ENCODE peak calls at places on chromosomes 2 and 18, in four cellular contexts. One of them, this sample, is unnamed.

GRCh38 chr2:38176619-38177021 is 100.7 kb upstream of the CYP1B1 start:
- DNase-seq in IMR-90: peak; percentile 96
- DNase-seq in Caco-2: no peak
- DNase-seq in tibial nerve: peak; percentile 62
- DNase-seq in this sample: no peak

GRCh38 chr2:17644997-17645715 is 104.7 kb downstream of the VSNL1 start:
- DNase-seq in IMR-90: peak; percentile 41
- DNase-seq in Caco-2: no peak
- DNase-seq in tibial nerve: no peak
- DNase-seq in this sample: no peak

GRCh38 chr2:145595296-145595695 is 1075.4 kb upstream of the ZEB2 start:
- DNase-seq in IMR-90: no peak
- DNase-seq in Caco-2: no peak
- DNase-seq in tibial nerve: no peak
- DNase-seq in this sample: no peak

GRCh38 chr2:171319164-171319810 is 114.5 kb downstream of the METTL8 start:
- DNase-seq in IMR-90: peak; percentile 68
- DNase-seq in Caco-2: no peak
- DNase-seq in tibial nerve: no peak
- DNase-seq in this sample: no peak

GRCh38 chr2:128589681-128590080 is 271.0 kb upstream of the HS6ST1 start:
- DNase-seq in IMR-90: no peak
- DNase-seq in Caco-2: no peak
- DNase-seq in tibial nerve: no peak
- DNase-seq in this sample: peak; percentile 49

GRCh38 chr2:15569658-15570615 is 8.8 kb upstream of the NBAS start:
- DNase-seq in IMR-90: no peak
- DNase-seq in Caco-2: no peak
- DNase-seq in tibial nerve: no peak
- DNase-seq in this sample: no peak

GRCh38 chr2:81658227-81658626 is 1353.7 kb upstream of the LRRTM1 start:
- DNase-seq in IMR-90: peak; percentile 15
- DNase-seq in Caco-2: no peak
- DNase-seq in tibial nerve: no peak
- DNase-seq in this sample: no peak

GRCh38 chr2:77999376-77999775 is 477.2 kb upstream of the LRRTM4 start:
- DNase-seq in IMR-90: no peak
- DNase-seq in Caco-2: no peak
- DNase-seq in tibial nerve: no peak
- DNase-seq in this sample: no peak

GRCh38 chr2:108348816-108349570 is 28.8 kb upstream of the SULT1C4 start:
- DNase-seq in IMR-90: no peak
- DNase-seq in Caco-2: no peak
- DNase-seq in tibial nerve: no peak
- DNase-seq in this sample: no peak

GRCh38 chr18:76524900-76525698 is 30.1 kb upstream of the ZNF516 start:
- DNase-seq in IMR-90: peak; percentile 68
- DNase-seq in Caco-2: no peak
- DNase-seq in tibial nerve: peak; percentile 42
- DNase-seq in this sample: no peak

GRCh38 chr2:135258193-135258592 is 206.1 kb downstream of the RAB3GAP1 start:
- DNase-seq in IMR-90: no peak
- DNase-seq in Caco-2: no peak
- DNase-seq in tibial nerve: no peak
- DNase-seq in this sample: no peak

GRCh38 chr2:98895901-98896300 is 40.1 kb downstream of the CRACDL start:
- DNase-seq in IMR-90: no peak
- DNase-seq in Caco-2: no peak
- DNase-seq in tibial nerve: no peak
- DNase-seq in this sample: peak; percentile 48

GRCh38 chr2:54898451-54899226 is 151.6 kb downstream of the RTN4 start:
- DNase-seq in IMR-90: no peak
- DNase-seq in Caco-2: no peak
- DNase-seq in tibial nerve: no peak
- DNase-seq in this sample: no peak

GRCh38 chr18:74255022-74255658 is 36.6 kb downstream of the CYB5A start:
- DNase-seq in IMR-90: peak; percentile 12
- DNase-seq in Caco-2: no peak
- DNase-seq in tibial nerve: no peak
- DNase-seq in this sample: no peak

GRCh38 chr2:45982096-45982495 is 315.1 kb upstream of the EPAS1 start:
- DNase-seq in IMR-90: no peak
- DNase-seq in Caco-2: no peak
- DNase-seq in tibial nerve: no peak
- DNase-seq in this sample: peak; percentile 13

GRCh38 chr2:110991951-110992350 is 128.8 kb upstream of the BCL2L11 start:
- DNase-seq in IMR-90: no peak
- DNase-seq in Caco-2: no peak
- DNase-seq in tibial nerve: no peak
- DNase-seq in this sample: no peak

GRCh38 chr2:19982268-19982667 is 7.6 kb downstream of the WDR35 start:
- DNase-seq in IMR-90: peak; percentile 30
- DNase-seq in Caco-2: no peak
- DNase-seq in tibial nerve: no peak
- DNase-seq in this sample: no peak

GRCh38 chr2:40497251-40497859 is 45.5 kb upstream of the SLC8A1 start:
- DNase-seq in IMR-90: peak; percentile 25
- DNase-seq in Caco-2: no peak
- DNase-seq in tibial nerve: no peak
- DNase-seq in this sample: no peak

GRCh38 chr18:46324087-46324486 is 219.9 kb downstream of the HAUS1 start:
- DNase-seq in IMR-90: no peak
- DNase-seq in Caco-2: no peak
- DNase-seq in tibial nerve: no peak
- DNase-seq in this sample: no peak

GRCh38 chr2:168160897-168161296 is 86.5 kb downstream of the STK39 start:
- DNase-seq in IMR-90: no peak
- DNase-seq in Caco-2: no peak
- DNase-seq in tibial nerve: no peak
- DNase-seq in this sample: no peak

GRCh38 chr2:224807153-224807964 is 91.2 kb upstream of the CCDC195 start:
- DNase-seq in IMR-90: no peak
- DNase-seq in Caco-2: no peak
- DNase-seq in tibial nerve: no peak
- DNase-seq in this sample: no peak

GRCh38 chr2:54212456-54212855 is 43.6 kb downstream of the TSPYL6 start:
- DNase-seq in IMR-90: peak; percentile 96
- DNase-seq in Caco-2: no peak
- DNase-seq in tibial nerve: no peak
- DNase-seq in this sample: no peak

GRCh38 chr2:105403785-105404698 is 5.2 kb upstream of the FHL2 start:
- DNase-seq in IMR-90: peak; percentile 94
- DNase-seq in Caco-2: peak; percentile 53
- DNase-seq in tibial nerve: no peak
- DNase-seq in this sample: peak; percentile 61

GRCh38 chr2:144607899-144608477 is 88.1 kb upstream of the ZEB2 start:
- DNase-seq in IMR-90: peak; percentile 75
- DNase-seq in Caco-2: no peak
- DNase-seq in tibial nerve: peak; percentile 25
- DNase-seq in this sample: no peak

GRCh38 chr18:50441518-50441917 is 66.7 kb downstream of the SKA1 start:
- DNase-seq in IMR-90: no peak
- DNase-seq in Caco-2: no peak
- DNase-seq in tibial nerve: no peak
- DNase-seq in this sample: no peak

DNA sequence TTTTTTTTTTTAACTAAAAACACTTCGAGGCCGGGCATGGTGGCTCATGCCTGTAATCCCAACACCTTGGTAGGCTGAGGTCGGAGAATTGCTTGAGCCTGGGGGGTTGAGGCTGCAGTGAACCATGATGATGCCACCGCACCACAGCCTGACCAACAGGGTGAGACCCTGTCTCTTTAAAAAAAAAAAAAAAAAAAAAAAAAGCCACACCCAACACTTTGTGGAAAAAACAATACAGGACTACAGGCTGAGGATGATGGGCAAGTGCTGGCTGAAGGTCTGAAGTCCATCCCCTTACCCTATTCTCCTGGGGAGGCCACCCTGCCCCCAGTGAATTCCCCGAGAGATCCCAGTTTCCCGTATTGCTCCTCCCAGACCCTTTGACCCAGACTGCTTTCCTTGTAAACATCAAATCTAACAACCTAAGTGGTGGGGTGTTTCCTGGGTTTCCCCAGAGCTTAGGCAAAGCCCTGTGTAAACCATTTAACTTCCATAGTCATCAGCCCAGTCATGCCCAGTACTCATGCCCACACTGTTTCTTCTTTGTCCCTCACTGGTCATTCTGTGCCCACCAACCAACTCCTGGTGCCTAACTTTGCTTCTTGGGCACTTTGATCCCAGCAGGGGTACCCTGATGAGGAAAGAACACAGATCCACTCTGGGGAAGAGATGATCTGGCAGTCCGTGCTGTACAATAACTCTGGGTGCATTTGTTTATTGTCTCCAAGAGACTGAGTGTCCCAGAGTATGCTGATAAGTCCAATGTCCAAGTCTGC is 5.8 kb upstream of the TMEM37 start:
- DNase-seq in IMR-90: no peak
- DNase-seq in Caco-2: peak; percentile 89
- DNase-seq in tibial nerve: no peak
- DNase-seq in this sample: no peak
- H3K4me1 ChIP-seq in IMR-90: no peaks in the 10 kb centered on the region
- H3K4me1 ChIP-seq in Caco-2: peaks cover 53% of the 10 kb centered on the region
- H3K4me1 ChIP-seq in tibial nerve: peaks cover 15% of the 10 kb centered on the region
- H3K4me1 ChIP-seq in this sample: peaks cover 20% of the 10 kb centered on the region

DNA sequence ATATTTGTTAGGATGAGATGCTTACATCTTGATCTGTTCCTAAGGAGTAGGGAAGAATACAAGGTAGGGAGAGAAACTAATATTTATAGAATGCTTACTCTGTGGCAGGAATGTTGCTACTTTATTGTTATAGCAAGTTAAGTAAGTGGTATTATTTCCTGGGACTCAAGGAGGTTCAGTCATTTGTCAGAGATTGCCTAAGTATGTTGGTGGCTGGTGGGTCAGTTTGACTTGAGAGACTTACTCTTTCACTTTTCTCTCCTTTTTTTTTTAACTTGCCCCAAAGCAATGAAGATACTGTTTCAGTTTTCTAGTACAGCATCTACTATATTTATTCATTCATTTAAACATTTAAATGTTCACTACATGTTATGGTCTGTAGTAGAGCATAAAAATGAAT is 209.2 kb upstream of the STON1 start:
- DNase-seq in IMR-90: no peak
- DNase-seq in Caco-2: no peak
- DNase-seq in tibial nerve: no peak
- DNase-seq in this sample: no peak
- H3K4me1 ChIP-seq in IMR-90: peaks cover 2% of the 10 kb centered on the region
- H3K4me1 ChIP-seq in Caco-2: peaks cover 18% of the 10 kb centered on the region
- H3K4me1 ChIP-seq in tibial nerve: peaks cover 30% of the 10 kb centered on the region
- H3K4me1 ChIP-seq in this sample: no peaks in the 10 kb centered on the region

GRCh38 chr2:85847051-85847588 is 41.7 kb downstream of the ST3GAL5 start:
- DNase-seq in IMR-90: no peak
- DNase-seq in Caco-2: no peak
- DNase-seq in tibial nerve: no peak
- DNase-seq in this sample: peak; percentile 38
- H3K4me1 ChIP-seq in IMR-90: peaks cover 4% of the 10 kb centered on the region
- H3K4me1 ChIP-seq in Caco-2: no peaks in the 10 kb centered on the region
- H3K4me1 ChIP-seq in tibial nerve: no peaks in the 10 kb centered on the region
- H3K4me1 ChIP-seq in this sample: no peaks in the 10 kb centered on the region

DNA sequence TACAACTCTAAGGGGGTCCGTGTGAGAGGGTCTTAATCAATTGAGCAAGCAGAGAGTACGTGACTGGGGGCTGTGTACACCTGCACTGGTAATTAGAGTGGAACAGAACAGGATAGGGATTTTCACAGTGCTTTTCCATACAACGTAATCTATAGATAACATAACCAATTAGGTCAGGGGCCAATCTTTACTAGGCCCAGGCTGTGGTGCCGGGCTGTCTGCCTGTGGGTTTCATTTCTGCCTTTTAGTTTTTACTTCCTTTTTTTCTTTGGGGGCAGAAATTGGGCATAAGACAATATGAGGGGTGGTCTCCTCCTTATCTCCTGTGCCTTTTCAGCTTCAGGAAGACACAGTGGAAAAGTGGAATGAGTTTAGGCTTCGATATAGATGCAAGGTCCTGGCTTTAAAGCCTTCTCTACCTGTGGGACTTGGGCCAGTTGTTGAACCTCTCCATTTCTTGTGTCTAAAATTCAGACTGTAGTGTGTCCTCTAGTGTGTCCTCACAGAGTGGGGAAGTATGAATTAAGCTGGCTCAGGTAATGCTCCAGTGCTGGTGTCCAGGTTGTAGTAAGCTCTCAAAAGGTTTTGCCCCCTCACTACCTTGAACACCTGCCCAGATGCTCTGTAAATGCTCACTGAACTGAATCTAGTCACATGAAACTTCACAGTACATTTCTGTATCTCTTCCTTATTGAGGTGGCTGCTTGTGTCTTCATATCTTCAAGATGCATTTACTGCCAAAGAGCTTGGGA is 422.8 kb downstream of the SETBP1 start:
- DNase-seq in IMR-90: no peak
- DNase-seq in Caco-2: no peak
- DNase-seq in tibial nerve: no peak
- DNase-seq in this sample: no peak
- H3K4me1 ChIP-seq in IMR-90: no peaks in the 10 kb centered on the region
- H3K4me1 ChIP-seq in Caco-2: no peaks in the 10 kb centered on the region
- H3K4me1 ChIP-seq in tibial nerve: peaks cover 9% of the 10 kb centered on the region
- H3K4me1 ChIP-seq in this sample: no peaks in the 10 kb centered on the region

GRCh38 chr2:160472839-160473251 is 20.8 kb downstream of the RBMS1 start:
- DNase-seq in IMR-90: peak; percentile 94
- DNase-seq in Caco-2: no peak
- DNase-seq in tibial nerve: no peak
- DNase-seq in this sample: no peak
- H3K4me1 ChIP-seq in IMR-90: peaks cover 22% of the 10 kb centered on the region
- H3K4me1 ChIP-seq in Caco-2: peaks cover 13% of the 10 kb centered on the region
- H3K4me1 ChIP-seq in tibial nerve: peaks cover 9% of the 10 kb centered on the region
- H3K4me1 ChIP-seq in this sample: peaks cover 50% of the 10 kb centered on the region